ENCODE peak calls at places on chromosomes 16 and 17, in seven cellular contexts. One of them, this sample, is unnamed.

GRCh38 chr17:49021095-49021767 is 24.0 kb downstream of the IGF2BP1 start:
- DNase-seq in gastrocnemius medialis: no peak
- DNase-seq in CD8-positive, alpha-beta memory T cell: no peak
- DNase-seq in right lobe of liver: no peak
- DNase-seq in foreskin keratinocyte: no peak
- DNase-seq in substantia nigra: no peak
- DNase-seq in lower lobe of right lung: no peak
- DNase-seq in this sample: no peak

GRCh38 chr16:84024854-84025253 is 17.7 kb downstream of the SLC38A8 start:
- DNase-seq in right lobe of liver: no peak
- DNase-seq in CD8-positive, alpha-beta memory T cell: no peak
- DNase-seq in lower lobe of right lung: no peak
- DNase-seq in foreskin keratinocyte: peak
- DNase-seq in gastrocnemius medialis: no peak
- DNase-seq in substantia nigra: no peak
- DNase-seq in this sample: peak

GRCh38 chr17:42363767-42364585 is 24.3 kb downstream of the STAT3 start:
- DNase-seq in gastrocnemius medialis: no peak
- DNase-seq in right lobe of liver: no peak
- DNase-seq in substantia nigra: no peak
- DNase-seq in lower lobe of right lung: no peak
- DNase-seq in CD8-positive, alpha-beta memory T cell: no peak
- DNase-seq in foreskin keratinocyte: no peak
- DNase-seq in this sample: no peak

GRCh38 chr16:48885456-48885855 is 275.5 kb upstream of the N4BP1 start:
- DNase-seq in right lobe of liver: no peak
- DNase-seq in foreskin keratinocyte: no peak
- DNase-seq in gastrocnemius medialis: no peak
- DNase-seq in lower lobe of right lung: no peak
- DNase-seq in CD8-positive, alpha-beta memory T cell: no peak
- DNase-seq in substantia nigra: no peak
- DNase-seq in this sample: no peak

GRCh38 chr16:87728026-87728425 is 37.8 kb downstream of the KLHDC4 start:
- DNase-seq in CD8-positive, alpha-beta memory T cell: no peak
- DNase-seq in right lobe of liver: no peak
- DNase-seq in gastrocnemius medialis: no peak
- DNase-seq in lower lobe of right lung: no peak
- DNase-seq in substantia nigra: no peak
- DNase-seq in foreskin keratinocyte: no peak
- DNase-seq in this sample: no peak

GRCh38 chr17:41599680-41600079 is 12.9 kb downstream of the KRT16 start:
- DNase-seq in foreskin keratinocyte: no peak
- DNase-seq in gastrocnemius medialis: no peak
- DNase-seq in CD8-positive, alpha-beta memory T cell: no peak
- DNase-seq in right lobe of liver: no peak
- DNase-seq in lower lobe of right lung: peak
- DNase-seq in substantia nigra: no peak
- DNase-seq in this sample: no peak

GRCh38 chr16:55302635-55303034 is 21.4 kb upstream of the IRX6 start:
- DNase-seq in right lobe of liver: no peak
- DNase-seq in lower lobe of right lung: no peak
- DNase-seq in gastrocnemius medialis: no peak
- DNase-seq in CD8-positive, alpha-beta memory T cell: no peak
- DNase-seq in substantia nigra: no peak
- DNase-seq in foreskin keratinocyte: no peak
- DNase-seq in this sample: no peak

GRCh38 chr16:87238371-87238715 is 78.8 kb downstream of the C16orf95 start:
- DNase-seq in lower lobe of right lung: no peak
- DNase-seq in CD8-positive, alpha-beta memory T cell: no peak
- DNase-seq in gastrocnemius medialis: no peak
- DNase-seq in right lobe of liver: no peak
- DNase-seq in foreskin keratinocyte: no peak
- DNase-seq in substantia nigra: no peak
- DNase-seq in this sample: no peak

GRCh38 chr16:89565506-89566372 is 5.3 kb downstream of the RPL13 start:
- DNase-seq in lower lobe of right lung: peak
- DNase-seq in right lobe of liver: peak
- DNase-seq in CD8-positive, alpha-beta memory T cell: peak
- DNase-seq in substantia nigra: no peak
- DNase-seq in foreskin keratinocyte: peak
- DNase-seq in gastrocnemius medialis: peak
- DNase-seq in this sample: peak

GRCh38 chr17:64941045-64941444 is 21.8 kb upstream of the LRRC37A3 start:
- DNase-seq in foreskin keratinocyte: no peak
- DNase-seq in substantia nigra: no peak
- DNase-seq in CD8-positive, alpha-beta memory T cell: no peak
- DNase-seq in lower lobe of right lung: no peak
- DNase-seq in gastrocnemius medialis: no peak
- DNase-seq in right lobe of liver: no peak
- DNase-seq in this sample: no peak

GRCh38 chr16:77585852-77586251 is 136.5 kb upstream of the NUDT7 start:
- DNase-seq in substantia nigra: no peak
- DNase-seq in right lobe of liver: no peak
- DNase-seq in CD8-positive, alpha-beta memory T cell: no peak
- DNase-seq in gastrocnemius medialis: no peak
- DNase-seq in foreskin keratinocyte: peak
- DNase-seq in lower lobe of right lung: no peak
- DNase-seq in this sample: peak

GRCh38 chr17:48542114-48542955 is 2.6 kb downstream of the HOXB2 start:
- DNase-seq in substantia nigra: no peak
- DNase-seq in CD8-positive, alpha-beta memory T cell: no peak
- DNase-seq in foreskin keratinocyte: no peak
- DNase-seq in lower lobe of right lung: no peak
- DNase-seq in right lobe of liver: no peak
- DNase-seq in gastrocnemius medialis: no peak
- DNase-seq in this sample: no peak

GRCh38 chr16:16141141-16141540 is 82.2 kb downstream of the ABCC6 start:
- DNase-seq in CD8-positive, alpha-beta memory T cell: no peak
- DNase-seq in right lobe of liver: no peak
- DNase-seq in foreskin keratinocyte: no peak
- DNase-seq in substantia nigra: no peak
- DNase-seq in gastrocnemius medialis: no peak
- DNase-seq in lower lobe of right lung: no peak
- DNase-seq in this sample: no peak

GRCh38 chr17:2396568-2397246 is 4.2 kb downstream of the MNT start:
- DNase-seq in lower lobe of right lung: peak
- DNase-seq in gastrocnemius medialis: peak
- DNase-seq in right lobe of liver: peak
- DNase-seq in CD8-positive, alpha-beta memory T cell: peak
- DNase-seq in substantia nigra: peak
- DNase-seq in foreskin keratinocyte: peak
- DNase-seq in this sample: peak

GRCh38 chr16:57676624-57677085 is 8.5 kb downstream of the ADGRG3 start:
- DNase-seq in gastrocnemius medialis: no peak
- DNase-seq in right lobe of liver: no peak
- DNase-seq in substantia nigra: no peak
- DNase-seq in foreskin keratinocyte: no peak
- DNase-seq in lower lobe of right lung: no peak
- DNase-seq in CD8-positive, alpha-beta memory T cell: no peak
- DNase-seq in this sample: no peak

GRCh38 chr16:53511084-53511402 is 8.0 kb upstream of the AKTIP start:
- DNase-seq in lower lobe of right lung: no peak
- DNase-seq in gastrocnemius medialis: no peak
- DNase-seq in foreskin keratinocyte: no peak
- DNase-seq in right lobe of liver: no peak
- DNase-seq in substantia nigra: no peak
- DNase-seq in CD8-positive, alpha-beta memory T cell: no peak
- DNase-seq in this sample: no peak

GRCh38 chr17:28467456-28468025 is 5.9 kb upstream of the SLC13A2 start:
- DNase-seq in substantia nigra: no peak
- DNase-seq in gastrocnemius medialis: no peak
- DNase-seq in lower lobe of right lung: no peak
- DNase-seq in foreskin keratinocyte: peak
- DNase-seq in CD8-positive, alpha-beta memory T cell: no peak
- DNase-seq in right lobe of liver: no peak
- DNase-seq in this sample: no peak

DNA sequence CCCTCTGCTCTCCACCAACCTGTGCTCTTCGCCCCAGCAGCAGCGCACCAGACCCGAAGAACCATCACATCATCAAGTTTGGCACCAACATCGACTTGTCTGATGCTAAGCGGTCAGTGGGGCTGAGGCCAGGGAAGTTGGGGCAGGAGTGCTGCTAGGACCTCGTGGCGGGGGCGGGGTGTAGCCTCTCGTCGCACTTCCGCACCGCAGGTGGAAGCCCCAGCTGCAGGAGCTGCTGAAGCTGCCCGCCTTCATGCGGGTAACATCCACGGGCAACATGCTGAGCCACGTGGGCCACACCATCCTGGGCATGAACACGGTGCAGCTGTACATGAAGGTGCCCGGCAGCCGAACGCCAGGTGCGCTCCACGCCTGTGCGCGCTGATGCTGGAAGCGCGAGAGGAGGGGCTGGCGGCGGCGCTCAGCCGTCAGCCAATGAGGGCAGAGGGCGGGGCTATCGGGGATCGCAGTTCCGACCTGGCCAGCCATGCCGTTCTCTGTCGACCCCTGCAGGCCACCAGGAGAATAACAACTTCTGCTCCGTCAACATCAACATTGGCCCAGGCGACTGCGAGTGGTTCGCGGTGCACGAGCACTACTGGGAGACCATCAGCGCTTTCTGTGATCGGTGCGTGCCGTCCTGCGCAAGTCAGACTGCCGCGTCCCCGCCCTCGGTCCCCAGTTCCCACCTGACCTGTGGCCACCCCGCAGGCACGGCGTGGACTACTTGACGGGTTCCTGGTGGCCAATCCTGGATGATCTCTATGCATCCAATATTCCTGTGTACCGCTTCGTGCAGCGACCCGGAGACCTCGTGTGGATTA is 3.2 kb upstream of the TMEM88 start:
- DNase-seq in gastrocnemius medialis: peak
- DNase-seq in foreskin keratinocyte: peak
- DNase-seq in substantia nigra: peak
- DNase-seq in CD8-positive, alpha-beta memory T cell: peak
- DNase-seq in right lobe of liver: peak
- DNase-seq in lower lobe of right lung: peak
- DNase-seq in this sample: peak
- H3K27ac ChIP-seq in gastrocnemius medialis: peak
- H3K27ac ChIP-seq in foreskin keratinocyte: no peak
- H3K27ac ChIP-seq in substantia nigra: peak
- H3K27ac ChIP-seq in CD8-positive, alpha-beta memory T cell: no peak
- H3K27ac ChIP-seq in right lobe of liver: no peak
- H3K27ac ChIP-seq in lower lobe of right lung: peak
- H3K27ac ChIP-seq in this sample: peak

GRCh38 chr17:57471941-57472368 is 215.6 kb downstream of the MSI2 start:
- DNase-seq in CD8-positive, alpha-beta memory T cell: no peak
- DNase-seq in substantia nigra: no peak
- DNase-seq in foreskin keratinocyte: no peak
- DNase-seq in gastrocnemius medialis: no peak
- DNase-seq in right lobe of liver: no peak
- DNase-seq in lower lobe of right lung: no peak
- DNase-seq in this sample: no peak

GRCh38 chr17:57467801-57468200 is 211.5 kb downstream of the MSI2 start:
- DNase-seq in gastrocnemius medialis: no peak
- DNase-seq in right lobe of liver: no peak
- DNase-seq in lower lobe of right lung: no peak
- DNase-seq in CD8-positive, alpha-beta memory T cell: no peak
- DNase-seq in substantia nigra: no peak
- DNase-seq in foreskin keratinocyte: no peak
- DNase-seq in this sample: no peak

GRCh38 chr17:57467226-57467625 is 210.9 kb downstream of the MSI2 start:
- DNase-seq in foreskin keratinocyte: no peak
- DNase-seq in CD8-positive, alpha-beta memory T cell: no peak
- DNase-seq in right lobe of liver: no peak
- DNase-seq in substantia nigra: no peak
- DNase-seq in gastrocnemius medialis: no peak
- DNase-seq in lower lobe of right lung: no peak
- DNase-seq in this sample: no peak

GRCh38 chr17:57470906-57471305 is 214.6 kb downstream of the MSI2 start:
- DNase-seq in lower lobe of right lung: no peak
- DNase-seq in right lobe of liver: no peak
- DNase-seq in foreskin keratinocyte: no peak
- DNase-seq in substantia nigra: no peak
- DNase-seq in CD8-positive, alpha-beta memory T cell: no peak
- DNase-seq in gastrocnemius medialis: no peak
- DNase-seq in this sample: no peak

GRCh38 chr17:57468932-57469775 is 212.8 kb downstream of the MSI2 start:
- DNase-seq in right lobe of liver: no peak
- DNase-seq in substantia nigra: no peak
- DNase-seq in gastrocnemius medialis: no peak
- DNase-seq in lower lobe of right lung: no peak
- DNase-seq in foreskin keratinocyte: no peak
- DNase-seq in CD8-positive, alpha-beta memory T cell: no peak
- DNase-seq in this sample: no peak
- H3K27ac ChIP-seq in right lobe of liver: no peak
- H3K27ac ChIP-seq in substantia nigra: no peak
- H3K27ac ChIP-seq in gastrocnemius medialis: no peak
- H3K27ac ChIP-seq in lower lobe of right lung: no peak
- H3K27ac ChIP-seq in foreskin keratinocyte: no peak
- H3K27ac ChIP-seq in CD8-positive, alpha-beta memory T cell: no peak
- H3K27ac ChIP-seq in this sample: no peak

DNA sequence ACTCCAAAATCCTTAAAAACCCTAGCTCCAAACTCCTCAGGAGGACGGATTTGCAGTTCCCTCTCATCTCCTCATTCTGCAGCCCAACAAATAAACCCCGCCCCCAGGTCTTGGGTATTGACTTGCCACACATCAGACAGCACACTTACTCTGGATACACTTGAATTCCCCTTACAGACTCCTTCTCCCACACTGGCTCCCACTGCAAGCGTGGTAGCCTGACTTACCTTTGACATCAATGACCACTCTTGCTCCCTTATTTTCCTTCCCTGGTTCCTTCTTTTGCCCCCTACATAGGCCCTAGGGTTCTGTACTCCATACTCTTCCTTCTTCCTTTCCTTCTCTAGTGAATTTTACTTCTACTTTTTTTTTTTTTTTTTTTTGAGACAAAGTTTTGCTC is 7.5 kb downstream of the RFFL start:
- DNase-seq in CD8-positive, alpha-beta memory T cell: no peak
- DNase-seq in lower lobe of right lung: no peak
- DNase-seq in right lobe of liver: no peak
- DNase-seq in substantia nigra: no peak
- DNase-seq in gastrocnemius medialis: no peak
- DNase-seq in foreskin keratinocyte: no peak
- DNase-seq in this sample: no peak
- H3K27ac ChIP-seq in CD8-positive, alpha-beta memory T cell: no peak
- H3K27ac ChIP-seq in lower lobe of right lung: no peak
- H3K27ac ChIP-seq in right lobe of liver: no peak
- H3K27ac ChIP-seq in substantia nigra: peak
- H3K27ac ChIP-seq in gastrocnemius medialis: no peak
- H3K27ac ChIP-seq in foreskin keratinocyte: no peak
- H3K27ac ChIP-seq in this sample: no peak

GRCh38 chr17:17203173-17203730 is 2.9 kb downstream of the PLD6 start:
- DNase-seq in lower lobe of right lung: no peak
- DNase-seq in substantia nigra: no peak
- DNase-seq in foreskin keratinocyte: no peak
- DNase-seq in right lobe of liver: no peak
- DNase-seq in gastrocnemius medialis: no peak
- DNase-seq in CD8-positive, alpha-beta memory T cell: no peak
- DNase-seq in this sample: no peak

GRCh38 chr17:17205368-17206148 is 575 bp downstream of the PLD6 start:
- DNase-seq in foreskin keratinocyte: peak
- DNase-seq in lower lobe of right lung: peak
- DNase-seq in CD8-positive, alpha-beta memory T cell: peak
- DNase-seq in substantia nigra: no peak
- DNase-seq in gastrocnemius medialis: peak
- DNase-seq in right lobe of liver: peak
- DNase-seq in this sample: peak

GRCh38 chr17:17201907-17202306 is 4.2 kb downstream of the PLD6 start:
- DNase-seq in CD8-positive, alpha-beta memory T cell: no peak
- DNase-seq in right lobe of liver: no peak
- DNase-seq in foreskin keratinocyte: no peak
- DNase-seq in substantia nigra: no peak
- DNase-seq in gastrocnemius medialis: no peak
- DNase-seq in lower lobe of right lung: no peak
- DNase-seq in this sample: no peak

GRCh38 chr17:17204635-17205231 is 1.4 kb downstream of the PLD6 start:
- DNase-seq in substantia nigra: no peak
- DNase-seq in foreskin keratinocyte: no peak
- DNase-seq in lower lobe of right lung: no peak
- DNase-seq in CD8-positive, alpha-beta memory T cell: no peak
- DNase-seq in gastrocnemius medialis: no peak
- DNase-seq in right lobe of liver: no peak
- DNase-seq in this sample: no peak

GRCh38 chr17:17204041-17204591 is 2.0 kb downstream of the PLD6 start:
- DNase-seq in lower lobe of right lung: no peak
- DNase-seq in CD8-positive, alpha-beta memory T cell: peak
- DNase-seq in foreskin keratinocyte: no peak
- DNase-seq in gastrocnemius medialis: no peak
- DNase-seq in right lobe of liver: no peak
- DNase-seq in substantia nigra: peak
- DNase-seq in this sample: no peak
- H3K27ac ChIP-seq in lower lobe of right lung: no peak
- H3K27ac ChIP-seq in CD8-positive, alpha-beta memory T cell: no peak
- H3K27ac ChIP-seq in foreskin keratinocyte: no peak
- H3K27ac ChIP-seq in gastrocnemius medialis: no peak
- H3K27ac ChIP-seq in right lobe of liver: no peak
- H3K27ac ChIP-seq in substantia nigra: peak
- H3K27ac ChIP-seq in this sample: peak

This sample was measured in RWPE1.